ENCODE peak calls at places on chromosome 5, in ten cellular contexts. A is CD4-positive, CD25-positive, alpha-beta regulatory T cell; K is nucleus accumbens; I is HAP-1; B is stimulated activated CD8-positive, alpha-beta memory T cell treated with anti-CD3 and anti-CD28 coated beads, Interleukin-7, amount 100 ng/mL, for 48 hours; L is sigmoid colon; D is cardiac septum; V is EH; J is activated gamma-delta T cell treated with Interleukin-2 at 50 U/mL for 16 hours; P is HCT116. U is an unnamed sample.
A peak's percentile ranks its signal among the peaks of the same experiment; 100 is the strongest.

GRCh38 chr5:60483046-60483445 is 216.9 kb downstream of the DEPDC1B start:
- DNase-seq in I (no peak), K (no peak), L (no peak), A (no peak), P (no peak), J (no peak), B (no peak), V (peak; percentile 6), D (no peak), U (no peak)

GRCh38 chr5:158121678-158122077 is 262.7 kb upstream of the CLINT1 start:
- DNase-seq in I (no peak), J (no peak), V (no peak), K (no peak), L (no peak), A (no peak), P (no peak), B (no peak), D (no peak), U (no peak)

GRCh38 chr5:157842185-157842584 is 16.8 kb downstream of the CLINT1 start:
- DNase-seq in P (no peak), V (peak; percentile 33), J (no peak), A (no peak), I (peak; percentile 58), K (no peak), L (no peak), D (no peak), B (no peak), U (no peak)

GRCh38 chr5:31048282-31048974 is 145.1 kb upstream of the CDH6 start:
- DNase-seq in I (peak; percentile 31), P (no peak), L (no peak), K (no peak), B (no peak), D (no peak), V (no peak), A (no peak), J (no peak), U (no peak)

GRCh38 chr5:172648008-172648359 is 6.9 kb downstream of the NEURL1B start:
- DNase-seq in D (no peak), K (no peak), J (no peak), A (no peak), I (no peak), L (no peak), V (no peak), P (no peak), B (no peak), U (no peak)

GRCh38 chr5:124234022-124234899 is 512.2 kb downstream of the ZNF608 start:
- DNase-seq in A (no peak), V (no peak), J (no peak), B (no peak), D (no peak), I (no peak), K (no peak), L (no peak), P (no peak), U (no peak)

GRCh38 chr5:10856646-10857332 is 95.8 kb upstream of the DAP start:
- DNase-seq in B (peak; percentile 5), L (no peak), I (peak; percentile 90), K (peak; percentile 61), D (no peak), J (peak; percentile 16), A (no peak), P (no peak), V (peak; percentile 84), U (peak; percentile 87)

GRCh38 chr5:160310910-160311295 is 1.5 kb downstream of the CCNJL start:
- DNase-seq in V (no peak), P (no peak), J (no peak), K (no peak), I (no peak), D (no peak), A (no peak), B (no peak), L (no peak), U (no peak)

GRCh38 chr5:93990504-93991085 is 249.2 kb upstream of the POU5F2 start:
- DNase-seq in L (no peak), D (no peak), P (no peak), I (peak; percentile 62), K (no peak), B (no peak), A (no peak), J (no peak), V (no peak), U (no peak)

GRCh38 chr5:149320791-149321330 is 24.4 kb upstream of the GRPEL2 start:
- DNase-seq in D (peak; percentile 90), J (no peak), L (peak; percentile 92), B (no peak), P (peak; percentile 63), A (no peak), K (peak; percentile 21), I (peak; percentile 92), V (peak; percentile 98), U (no peak)

GRCh38 chr5:77355751-77356150 is 136.4 kb downstream of the WDR41 start:
- DNase-seq in L (no peak), K (no peak), D (no peak), B (no peak), A (no peak), J (no peak), V (peak; percentile 32), P (no peak), I (no peak), U (no peak)

GRCh38 chr5:72451771-72452505 is 55.3 kb downstream of the ZNF366 start:
- DNase-seq in L (peak; percentile 91), V (peak; percentile 98), P (no peak), B (no peak), K (no peak), A (no peak), I (peak; percentile 72), D (peak; percentile 82), J (no peak), U (peak; percentile 95)

GRCh38 chr5:137563646-137564474 is 64.7 kb upstream of the SPOCK1 start:
- DNase-seq in I (no peak), D (no peak), A (no peak), K (no peak), L (no peak), P (no peak), B (no peak), J (no peak), V (peak; percentile 99), U (peak; percentile 55)

GRCh38 chr5:136164226-136164625 is 28.7 kb downstream of the SMIM32 start:
- DNase-seq in B (no peak), A (no peak), I (no peak), J (no peak), K (no peak), L (no peak), D (no peak), V (no peak), P (no peak), U (no peak)

GRCh38 chr5:111548992-111549649 is 36.8 kb upstream of the STARD4 start:
- DNase-seq in D (no peak), I (no peak), P (no peak), K (no peak), B (no peak), J (no peak), L (no peak), V (peak; percentile 49), A (no peak), U (no peak)

GRCh38 chr5:175842947-175843793 is 28.2 kb upstream of the CPLX2 start:
- DNase-seq in I (no peak), A (no peak), L (no peak), K (no peak), V (peak; percentile 81), B (no peak), J (no peak), D (no peak), P (no peak), U (no peak)

GRCh38 chr5:136364307-136364706 is 1.0 kb downstream of the TRPC7 start:
- DNase-seq in A (no peak), J (no peak), I (peak; percentile 15), P (no peak), B (no peak), K (no peak), V (no peak), D (no peak), L (no peak), U (no peak)

GRCh38 chr5:35924122-35924949 is 14.1 kb downstream of the CAPSL start:
- DNase-seq in L (no peak), B (no peak), D (no peak), K (no peak), J (no peak), A (no peak), P (no peak), I (no peak), V (peak; percentile 90), U (no peak)